ENCODE peak calls at places on chromosomes 11 and 22, in eight cellular contexts. H is aorta, C is kidney epithelial cell, I is GM23248, X is adrenal gland, S is fibroblast of the aortic adventitia, T is foreskin fibroblast, O is bronchial epithelial cell. K is an unnamed sample.

GRCh38 chr11:18669211-18669593 is 29.4 kb upstream of the TMEM86A start:
- DNase-seq in H (no peak), C (no peak), I (peak; percentile 22), X (no peak), S (no peak), T (peak; percentile 16), O (peak; percentile 64), K (peak; percentile 3)

GRCh38 chr11:25537393-25537792 is 794.5 kb upstream of the ANO3 start:
- DNase-seq in H (no peak), C (no peak), I (no peak), X (no peak), S (no peak), T (no peak), O (no peak), K (no peak)

GRCh38 chr11:63770763-63771162 is 2.2 kb upstream of the ZFTA start:
- DNase-seq in H (no peak), C (no peak), I (peak; percentile 46), X (no peak), S (no peak), T (peak; percentile 52), O (no peak), K (peak; percentile 32)

GRCh38 chr11:693887-694562 is 997 bp downstream of the DEAF1 start:
- DNase-seq in H (peak; percentile 78), C (no peak), I (no peak), X (no peak), S (no peak), T (no peak), O (no peak), K (no peak)

GRCh38 chr11:85316967-85317366 is 310.2 kb downstream of the DLG2 start:
- DNase-seq in H (no peak), C (no peak), I (no peak), X (no peak), S (no peak), T (no peak), O (no peak), K (no peak)

GRCh38 chr11:19805346-19805745 is 92.7 kb downstream of the NAV2 start:
- DNase-seq in H (no peak), C (no peak), I (no peak), X (no peak), S (no peak), T (no peak), O (no peak), K (no peak)

GRCh38 chr22:25704701-25705100 is 37.3 kb upstream of the MYO18B start:
- DNase-seq in H (no peak), C (no peak), I (no peak), X (no peak), S (no peak), T (no peak), O (no peak), K (no peak)

GRCh38 chr11:64759722-64760719 is at the start of gene PYGM:
- DNase-seq in H (peak; percentile 95), C (no peak), I (no peak), X (peak; percentile 62), S (peak; percentile 80), T (no peak), O (no peak), K (peak; percentile 58)

GRCh38 chr11:17687946-17688670 is 31.3 kb upstream of the MYOD1 start:
- DNase-seq in H (no peak), C (no peak), I (no peak), X (no peak), S (no peak), T (peak; percentile 11), O (no peak), K (peak; percentile 22)

GRCh38 chr11:108316061-108316460 is 93.2 kb downstream of the ATM start:
- DNase-seq in H (no peak), C (no peak), I (no peak), X (no peak), S (no peak), T (no peak), O (no peak), K (peak; percentile 13)

GRCh38 chr11:47351159-47352126 is 1.1 kb downstream of the MYBPC3 start:
- DNase-seq in H (no peak), C (no peak), I (no peak), X (peak; percentile 79), S (no peak), T (no peak), O (no peak), K (no peak)

GRCh38 chr11:35541621-35542375 is 16.4 kb upstream of the PAMR1 start:
- DNase-seq in H (no peak), C (no peak), I (peak; percentile 90), X (peak; percentile 88), S (peak; percentile 99), T (peak; percentile 87), O (peak; percentile 38), K (peak; percentile 88)

GRCh38 chr22:42645341-42645937 is 3.8 kb downstream of the CYB5R3 start:
- DNase-seq in H (no peak), C (no peak), I (peak; percentile 77), X (no peak), S (no peak), T (peak; percentile 49), O (peak; percentile 41), K (no peak)

GRCh38 chr11:66985508-66986177 is 10.5 kb downstream of the C11orf86 start:
- DNase-seq in H (peak; percentile 77), C (no peak), I (no peak), X (no peak), S (no peak), T (no peak), O (no peak), K (no peak)

GRCh38 chr11:105935791-105936190 is 86.2 kb downstream of the MSANTD4 start:
- DNase-seq in H (no peak), C (peak; percentile 53), I (no peak), X (no peak), S (no peak), T (peak; percentile 55), O (peak; percentile 90), K (no peak)

GRCh38 chr11:56491270-56491669 is at the start of gene OR5M8:
- DNase-seq in H (no peak), C (no peak), I (no peak), X (no peak), S (no peak), T (no peak), O (no peak), K (no peak)

GRCh38 chr22:23002612-23003180 is 67.6 kb upstream of the GNAZ start:
- DNase-seq in H (no peak), C (no peak), I (no peak), X (no peak), S (no peak), T (no peak), O (no peak), K (no peak)

GRCh38 chr22:20526628-20527355 is 19.4 kb downstream of the MED15 start:
- DNase-seq in H (no peak), C (no peak), I (peak; percentile 89), X (no peak), S (peak; percentile 72), T (peak; percentile 82), O (peak; percentile 81), K (peak; percentile 94)

GRCh38 chr11:44326615-44327475 is 16.9 kb upstream of the ALX4 start:
- DNase-seq in H (no peak), C (no peak), I (peak; percentile 25), X (no peak), S (no peak), T (no peak), O (no peak), K (no peak)

GRCh38 chr22:29647954-29648737 is 44.7 kb downstream of the NF2 start:
- DNase-seq in H (no peak), C (no peak), I (no peak), X (no peak), S (no peak), T (no peak), O (no peak), K (no peak)
- H3K4me3 ChIP-seq in H (no peak overlapping the region), C (no peak overlapping the region), I (no peak overlapping the region), X (no peak overlapping the region), S (no peak overlapping the region), T (no peak overlapping the region), O (no peak overlapping the region), K (no peak overlapping the region)

GRCh38 chr22:35305525-35306070 is 5.9 kb downstream of the TOM1 start:
- DNase-seq in H (no peak), C (no peak), I (no peak), X (no peak), S (no peak), T (no peak), O (no peak), K (peak; percentile 88)

GRCh38 chr22:35299217-35299716 is 427 bp upstream of the TOM1 start:
- DNase-seq in H (no peak), C (no peak), I (peak; percentile 74), X (peak; percentile 71), S (peak; percentile 28), T (peak; percentile 60), O (peak; percentile 17), K (peak; percentile 74)

GRCh38 chr22:35299717-35300497 is at the start of gene TOM1:
- DNase-seq in H (peak; percentile 99), C (peak; percentile 82), I (peak; percentile 99), X (peak; percentile 98), S (peak; percentile 100), T (peak; percentile 99), O (peak; percentile 88), K (peak; percentile 100)

GRCh38 chr22:35303029-35303624 is 3.4 kb downstream of the TOM1 start:
- DNase-seq in H (no peak), C (no peak), I (peak; percentile 46), X (no peak), S (no peak), T (no peak), O (no peak), K (no peak)

DNA sequence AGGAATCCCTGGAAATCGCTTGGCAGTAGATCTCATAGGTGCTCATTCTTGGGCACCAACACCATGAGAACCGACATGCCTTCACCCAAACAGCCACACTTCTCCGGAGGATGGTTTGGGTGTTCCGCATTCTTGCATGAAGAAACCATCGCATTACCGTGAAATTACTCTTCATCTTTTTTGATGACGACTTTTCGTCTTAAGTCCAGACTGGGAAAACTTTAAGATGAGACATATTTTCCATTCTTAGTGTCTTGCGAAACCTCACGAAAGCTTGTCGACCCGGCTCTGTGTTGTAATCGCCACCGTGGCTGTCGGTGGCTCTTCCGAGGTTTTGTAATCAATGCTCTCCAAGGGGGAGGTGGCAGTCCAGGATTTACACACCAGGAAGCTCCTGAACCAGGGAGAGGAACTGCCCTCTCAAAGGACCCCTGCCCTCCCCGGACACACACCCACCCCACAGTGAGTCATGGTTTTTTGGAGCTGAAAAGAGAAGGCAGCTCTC is 1.7 kb downstream of the TOM1 start:
- DNase-seq in H (no peak), C (no peak), I (peak; percentile 98), X (peak; percentile 88), S (peak; percentile 94), T (peak; percentile 76), O (peak; percentile 88), K (peak; percentile 100)
- H3K4me3 ChIP-seq in H (no peak overlapping the region), C (no peak overlapping the region), I (peak overlapping the region; percentile 90), X (peak overlapping the region; percentile 73), S (peak overlapping the region; percentile 19), T (peak overlapping the region; percentile 66), O (no peak overlapping the region), K (peak overlapping the region; percentile 87)

DNA sequence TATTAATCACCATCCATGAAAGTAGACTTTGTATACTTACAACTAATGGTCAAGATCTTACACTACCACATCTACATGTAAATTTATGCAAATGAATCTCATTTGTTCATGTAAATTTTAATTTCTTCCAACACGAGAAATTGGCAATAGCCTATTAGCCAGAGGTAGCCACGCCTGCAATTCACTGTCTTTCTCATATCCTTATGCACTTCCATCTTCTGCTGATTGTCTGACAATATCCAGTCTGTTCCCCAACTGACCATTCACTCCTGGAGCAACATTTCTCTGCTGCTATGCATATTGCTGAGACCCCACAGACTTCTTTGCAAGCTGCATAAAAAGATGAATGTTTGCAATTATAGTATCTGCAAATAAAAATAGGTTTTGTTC is 2.5 kb downstream of the NNMT start:
- DNase-seq in H (no peak), C (no peak), I (peak; percentile 43), X (no peak), S (peak; percentile 60), T (no peak), O (no peak), K (no peak)
- H3K4me3 ChIP-seq in H (peak overlapping the region; percentile 95), C (peak overlapping the region; percentile 85), I (peak overlapping the region; percentile 99), X (peak overlapping the region; percentile 35), S (peak overlapping the region; percentile 87), T (peak overlapping the region; percentile 71), O (no peak overlapping the region), K (peak overlapping the region; percentile 91)

GRCh38 chr22:44180706-44181032 is at the start of gene PARVG:
- DNase-seq in H (no peak), C (no peak), I (no peak), X (no peak), S (no peak), T (no peak), O (peak; percentile 12), K (no peak)
- H3K4me3 ChIP-seq in H (no peak within 1 kb of the TSS), C (no peak within 1 kb of the TSS), I (no peak within 1 kb of the TSS), X (peak within 1 kb of the TSS; percentile 36), S (no peak within 1 kb of the TSS), T (no peak within 1 kb of the TSS), O (no peak within 1 kb of the TSS), K (no peak within 1 kb of the TSS)

K was measured in fibroblast of villous mesenchyme.